ENCODE peak calls at places on chromosome 12, in four cellular contexts. R, C, W and P are unnamed samples.
A peak's percentile ranks its signal among the peaks of the same experiment; 100 is the strongest.

GRCh38 chr12:94235894-94236293 is 87.5 kb downstream of the PLXNC1 start:
- DNase-seq in R (no peak), C (peak; percentile 17), W (no peak), P (no peak)

GRCh38 chr12:26264215-26264838 is 69.0 kb downstream of the SSPN start:
- DNase-seq in R (no peak), C (no peak), W (no peak), P (no peak)

GRCh38 chr12:47394070-47394469 is 311.8 kb downstream of the RPAP3 start:
- DNase-seq in R (no peak), C (no peak), W (peak; percentile 24), P (no peak)

GRCh38 chr12:58583541-58583940 is 336.8 kb downstream of the LRIG3 start:
- DNase-seq in R (no peak), C (no peak), W (no peak), P (peak; percentile 29)

GRCh38 chr12:124909831-124910560 is 4.5 kb downstream of the UBC start:
- DNase-seq in R (no peak), C (no peak), W (peak; percentile 48), P (no peak)

GRCh38 chr12:118034429-118035193 is 18.1 kb downstream of the RFC5 start:
- DNase-seq in R (no peak), C (no peak), W (peak; percentile 80), P (no peak)

GRCh38 chr12:111437816-111438454 is 32.2 kb downstream of the SH2B3 start:
- DNase-seq in R (no peak), C (no peak), W (peak; percentile 96), P (no peak)

GRCh38 chr12:97335093-97335492 is 127.5 kb upstream of the RMST start:
- DNase-seq in R (no peak), C (no peak), W (no peak), P (no peak)

GRCh38 chr12:100716949-100717732 is 77.4 kb upstream of the ANO4 start:
- DNase-seq in R (no peak), C (peak; percentile 76), W (peak; percentile 48), P (no peak)

GRCh38 chr12:115155665-115156645 is 472.0 kb upstream of the TBX3 start:
- DNase-seq in R (no peak), C (no peak), W (peak; percentile 99), P (peak; percentile 43)

GRCh38 chr12:53862831-53863230 is 75.8 kb upstream of the HOXC13 start:
- DNase-seq in R (no peak), C (no peak), W (peak; percentile 63), P (no peak)

GRCh38 chr12:94074216-94074969 is 74.0 kb upstream of the PLXNC1 start:
- DNase-seq in R (no peak), C (no peak), W (no peak), P (no peak)

GRCh38 chr12:63151898-63152700 is 1.1 kb upstream of the AVPR1A start:
- DNase-seq in R (no peak), C (peak; percentile 71), W (peak; percentile 58), P (peak; percentile 2)

GRCh38 chr12:85374981-85375380 is 95.0 kb downstream of the ALX1 start:
- DNase-seq in R (no peak), C (no peak), W (no peak), P (no peak)

GRCh38 chr12:104662203-104662602 is 205.5 kb downstream of the CHST11 start:
- DNase-seq in R (no peak), C (no peak), W (no peak), P (no peak)

GRCh38 chr12:754238-754816 is 1.9 kb downstream of the WNK1 start:
- DNase-seq in R (no peak), C (no peak), W (peak; percentile 51), P (no peak)

GRCh38 chr12:45192041-45192695 is 23.7 kb upstream of the ANO6 start:
- DNase-seq in R (no peak), C (peak; percentile 17), W (peak; percentile 85), P (no peak)

GRCh38 chr12:108730337-108731104 is 797 bp downstream of the CORO1C start:
- DNase-seq in R (peak; percentile 21), C (peak; percentile 60), W (peak; percentile 97), P (peak; percentile 31)

GRCh38 chr12:62260733-62261683 is 804 bp downstream of the USP15 start:
- DNase-seq in R (no peak), C (peak; percentile 38), W (peak; percentile 67), P (no peak)

GRCh38 chr12:26831959-26832816 is 806 bp downstream of the ITPR2 start:
- DNase-seq in R (peak; percentile 37), C (peak; percentile 49), W (peak; percentile 94), P (no peak)

GRCh38 chr12:105451211-105451610 is 120.7 kb downstream of the C12orf75 start:
- DNase-seq in R (no peak), C (no peak), W (peak; percentile 68), P (no peak)

GRCh38 chr12:58346032-58346632 is 404.8 kb downstream of the ATP23 start:
- DNase-seq in R (no peak), C (peak; percentile 31), W (peak; percentile 65), P (no peak)

GRCh38 chr12:70920891-70921290 is 353 bp upstream of the PTPRR start:
- DNase-seq in R (no peak), C (no peak), W (no peak), P (no peak)

GRCh38 chr12:52216107-52216506 is 16.9 kb upstream of the KRT7 start:
- DNase-seq in R (no peak), C (no peak), W (peak; percentile 42), P (no peak)

GRCh38 chr12:94648578-94648977 is 1.8 kb downstream of the TMCC3 start:
- DNase-seq in R (no peak), C (no peak), W (peak; percentile 72), P (no peak)